ENCODE peak calls at places on chromosomes 11 and 22, in seven cellular contexts. M, O, E, D, U, Q and C are unnamed samples.

GRCh38 chr11:103338621-103339484 is 229.6 kb downstream of the DYNC2H1 start:
- DNase-seq in M (no peak), O (no peak), E (peak), D (no peak), U (no peak), Q (no peak), C (no peak)

GRCh38 chr11:24046731-24047130 is 450.1 kb upstream of the LUZP2 start:
- DNase-seq in M (no peak), O (no peak), E (no peak), D (no peak), U (peak), Q (no peak), C (no peak)

GRCh38 chr11:105937331-105937730 is 84.7 kb downstream of the MSANTD4 start:
- DNase-seq in M (no peak), O (no peak), E (no peak), D (no peak), U (peak), Q (no peak), C (no peak)

GRCh38 chr11:65489706-65490310 is 9.0 kb upstream of the MALAT1 start:
- DNase-seq in M (no peak), O (no peak), E (no peak), D (no peak), U (peak), Q (no peak), C (no peak)

GRCh38 chr11:32316232-32316631 is 119.1 kb downstream of the WT1 start:
- DNase-seq in M (no peak), O (no peak), E (no peak), D (no peak), U (no peak), Q (no peak), C (no peak)

GRCh38 chr11:17602105-17603001 is 55.3 kb downstream of the OTOG start:
- DNase-seq in M (no peak), O (no peak), E (no peak), D (no peak), U (no peak), Q (no peak), C (no peak)

GRCh38 chr22:50282361-50283144 is 12.4 kb upstream of the MAPK11 start:
- DNase-seq in M (no peak), O (no peak), E (no peak), D (no peak), U (peak), Q (no peak), C (no peak)

GRCh38 chr11:1396375-1396841 is 6.7 kb downstream of the BRSK2 start:
- DNase-seq in M (no peak), O (no peak), E (no peak), D (no peak), U (no peak), Q (no peak), C (no peak)

GRCh38 chr11:55701429-55701828 is 39.4 kb downstream of the OR4C6 start:
- DNase-seq in M (no peak), O (no peak), E (no peak), D (no peak), U (no peak), Q (no peak), C (no peak)

GRCh38 chr11:78759067-78759466 is 184.4 kb upstream of the NARS2 start:
- DNase-seq in M (no peak), O (peak), E (no peak), D (no peak), U (peak), Q (no peak), C (no peak)

GRCh38 chr22:23272371-23272770 is 92.1 kb downstream of the BCR start:
- DNase-seq in M (no peak), O (no peak), E (no peak), D (no peak), U (no peak), Q (no peak), C (no peak)

GRCh38 chr11:1966531-1966930 is 19.4 kb downstream of the MRPL23 start:
- DNase-seq in M (no peak), O (no peak), E (no peak), D (no peak), U (no peak), Q (no peak), C (no peak)

GRCh38 chr11:27700351-27701261 is at the start of gene BDNF:
- DNase-seq in M (no peak), O (peak), E (no peak), D (peak), U (peak), Q (peak), C (peak)

GRCh38 chr11:83865636-83866461 is 579.7 kb upstream of the CCDC90B start:
- DNase-seq in M (no peak), O (no peak), E (no peak), D (no peak), U (peak), Q (no peak), C (no peak)

GRCh38 chr22:42961815-42962214 is 53.1 kb downstream of the PACSIN2 start:
- DNase-seq in M (no peak), O (no peak), E (no peak), D (no peak), U (no peak), Q (no peak), C (peak)

GRCh38 chr11:30635401-30635989 is 49.3 kb upstream of the MPPED2 start:
- DNase-seq in M (no peak), O (peak), E (peak), D (no peak), U (peak), Q (no peak), C (peak)

GRCh38 chr11:14350215-14350614 is 8.8 kb downstream of the RRAS2 start:
- DNase-seq in M (no peak), O (no peak), E (no peak), D (no peak), U (no peak), Q (no peak), C (no peak)

GRCh38 chr11:132402056-132402684 is 1031.8 kb downstream of the NTM start:
- DNase-seq in M (no peak), O (peak), E (peak), D (peak), U (peak), Q (no peak), C (peak)

GRCh38 chr11:36222755-36223635 is 66.2 kb downstream of the COMMD9 start:
- DNase-seq in M (no peak), O (no peak), E (no peak), D (no peak), U (peak), Q (no peak), C (no peak)

GRCh38 chr11:134578807-134579708 is 167.0 kb upstream of the B3GAT1 start:
- DNase-seq in M (no peak), O (no peak), E (peak), D (peak), U (no peak), Q (no peak), C (peak)

GRCh38 chr11:10019906-10020682 is 273.9 kb downstream of the SBF2 start:
- DNase-seq in M (no peak), O (no peak), E (no peak), D (no peak), U (no peak), Q (no peak), C (no peak)

GRCh38 chr11:112794321-112794720 is 166.9 kb upstream of the NCAM1 start:
- DNase-seq in M (no peak), O (no peak), E (no peak), D (no peak), U (no peak), Q (no peak), C (no peak)

GRCh38 chr11:102683277-102683676 is 22.3 kb downstream of the MMP27 start:
- DNase-seq in M (no peak), O (no peak), E (no peak), D (no peak), U (no peak), Q (no peak), C (no peak)

GRCh38 chr22:44371741-44372525 is 59.2 kb upstream of the SHISAL1 start:
- DNase-seq in M (no peak), O (no peak), E (no peak), D (no peak), U (no peak), Q (no peak), C (no peak)

GRCh38 chr11:107844041-107844440 is 14.5 kb downstream of the SLC35F2 start:
- DNase-seq in M (no peak), O (no peak), E (no peak), D (peak), U (no peak), Q (no peak), C (peak)

GRCh38 chr22:31509041-31509440 is 12.7 kb downstream of the SFI1 start:
- DNase-seq in M (no peak), O (no peak), E (no peak), D (no peak), U (no peak), Q (no peak), C (no peak)